ENCODE peak calls at places on chromosomes 3 and 15, in ten cellular contexts. One of them, this sample, is unnamed. For H3K36me3 and H3K4me1, the result is how much of the 10 kb centered on the place peaks cover.

GRCh38 chr3:194572131-194572789 is 61.0 kb downstream of the TMEM44 start:
- DNase-seq in transverse colon: peak
- DNase-seq in tibial nerve: peak
- DNase-seq in ovary: no peak
- DNase-seq in uterus: peak
- DNase-seq in H1: no peak
- DNase-seq in IMR-90: peak
- DNase-seq in body of pancreas: peak
- DNase-seq in prostate gland: no peak
- DNase-seq in gastrocnemius medialis: peak
- DNase-seq in this sample: peak

GRCh38 chr3:175956964-175957363 is 1097.8 kb downstream of the NAALADL2 start:
- DNase-seq in transverse colon: no peak
- DNase-seq in tibial nerve: no peak
- DNase-seq in ovary: no peak
- DNase-seq in uterus: no peak
- DNase-seq in H1: peak
- DNase-seq in IMR-90: peak
- DNase-seq in body of pancreas: no peak
- DNase-seq in prostate gland: no peak
- DNase-seq in gastrocnemius medialis: no peak
- DNase-seq in this sample: no peak

GRCh38 chr3:62046326-62046725 is 327.0 kb downstream of the FEZF2 start:
- DNase-seq in transverse colon: no peak
- DNase-seq in tibial nerve: no peak
- DNase-seq in ovary: no peak
- DNase-seq in uterus: no peak
- DNase-seq in H1: no peak
- DNase-seq in IMR-90: peak
- DNase-seq in body of pancreas: no peak
- DNase-seq in prostate gland: no peak
- DNase-seq in gastrocnemius medialis: no peak
- DNase-seq in this sample: no peak

GRCh38 chr3:28726840-28727239 is 378.2 kb upstream of the AZI2 start:
- DNase-seq in transverse colon: peak
- DNase-seq in tibial nerve: peak
- DNase-seq in ovary: no peak
- DNase-seq in uterus: no peak
- DNase-seq in H1: peak
- DNase-seq in IMR-90: no peak
- DNase-seq in body of pancreas: peak
- DNase-seq in prostate gland: no peak
- DNase-seq in gastrocnemius medialis: peak
- DNase-seq in this sample: peak

GRCh38 chr3:54123538-54124196 is 1.3 kb downstream of the CACNA2D3 start:
- DNase-seq in transverse colon: no peak
- DNase-seq in tibial nerve: no peak
- DNase-seq in ovary: no peak
- DNase-seq in uterus: no peak
- DNase-seq in H1: no peak
- DNase-seq in IMR-90: no peak
- DNase-seq in body of pancreas: no peak
- DNase-seq in prostate gland: no peak
- DNase-seq in gastrocnemius medialis: peak
- DNase-seq in this sample: no peak

GRCh38 chr15:60172147-60172546 is 168.0 kb downstream of the FOXB1 start:
- DNase-seq in transverse colon: no peak
- DNase-seq in tibial nerve: no peak
- DNase-seq in ovary: no peak
- DNase-seq in uterus: no peak
- DNase-seq in H1: no peak
- DNase-seq in IMR-90: no peak
- DNase-seq in body of pancreas: no peak
- DNase-seq in prostate gland: no peak
- DNase-seq in gastrocnemius medialis: no peak
- DNase-seq in this sample: no peak

GRCh38 chr15:38374024-38374423 is 79.9 kb upstream of the FAM98B start:
- DNase-seq in transverse colon: no peak
- DNase-seq in tibial nerve: no peak
- DNase-seq in ovary: no peak
- DNase-seq in uterus: no peak
- DNase-seq in H1: no peak
- DNase-seq in IMR-90: no peak
- DNase-seq in body of pancreas: no peak
- DNase-seq in prostate gland: no peak
- DNase-seq in gastrocnemius medialis: no peak
- DNase-seq in this sample: no peak

GRCh38 chr15:90529369-90530249 is at the start of gene CRTC3:
- DNase-seq in transverse colon: peak
- DNase-seq in tibial nerve: no peak
- DNase-seq in ovary: peak
- DNase-seq in uterus: peak
- DNase-seq in H1: peak
- DNase-seq in IMR-90: peak
- DNase-seq in body of pancreas: peak
- DNase-seq in prostate gland: peak
- DNase-seq in gastrocnemius medialis: peak
- DNase-seq in this sample: peak

GRCh38 chr3:20039765-20040475 is at the start of gene KAT2B:
- DNase-seq in transverse colon: peak
- DNase-seq in tibial nerve: peak
- DNase-seq in ovary: peak
- DNase-seq in uterus: peak
- DNase-seq in H1: peak
- DNase-seq in IMR-90: peak
- DNase-seq in body of pancreas: peak
- DNase-seq in prostate gland: peak
- DNase-seq in gastrocnemius medialis: peak
- DNase-seq in this sample: peak

GRCh38 chr15:48273047-48273446 is 58.2 kb upstream of the DUT start:
- DNase-seq in transverse colon: no peak
- DNase-seq in tibial nerve: no peak
- DNase-seq in ovary: no peak
- DNase-seq in uterus: no peak
- DNase-seq in H1: no peak
- DNase-seq in IMR-90: no peak
- DNase-seq in body of pancreas: no peak
- DNase-seq in prostate gland: no peak
- DNase-seq in gastrocnemius medialis: no peak
- DNase-seq in this sample: no peak

GRCh38 chr3:123378409-123378915 is 70.4 kb downstream of the ADCY5 start:
- DNase-seq in transverse colon: no peak
- DNase-seq in tibial nerve: no peak
- DNase-seq in ovary: no peak
- DNase-seq in uterus: no peak
- DNase-seq in H1: no peak
- DNase-seq in IMR-90: no peak
- DNase-seq in body of pancreas: no peak
- DNase-seq in prostate gland: no peak
- DNase-seq in gastrocnemius medialis: no peak
- DNase-seq in this sample: no peak

GRCh38 chr15:40536501-40536900 is 28.3 kb downstream of the CCDC32 start:
- DNase-seq in transverse colon: no peak
- DNase-seq in tibial nerve: no peak
- DNase-seq in ovary: peak
- DNase-seq in uterus: no peak
- DNase-seq in H1: no peak
- DNase-seq in IMR-90: peak
- DNase-seq in body of pancreas: no peak
- DNase-seq in prostate gland: no peak
- DNase-seq in gastrocnemius medialis: no peak
- DNase-seq in this sample: peak

GRCh38 chr15:43531018-43531667 is 13.7 kb downstream of the MAP1A start:
- DNase-seq in transverse colon: no peak
- DNase-seq in tibial nerve: no peak
- DNase-seq in ovary: no peak
- DNase-seq in uterus: no peak
- DNase-seq in H1: no peak
- DNase-seq in IMR-90: no peak
- DNase-seq in body of pancreas: no peak
- DNase-seq in prostate gland: no peak
- DNase-seq in gastrocnemius medialis: no peak
- DNase-seq in this sample: no peak

GRCh38 chr15:39188930-39189329 is 391.9 kb upstream of the THBS1 start:
- DNase-seq in transverse colon: no peak
- DNase-seq in tibial nerve: peak
- DNase-seq in ovary: no peak
- DNase-seq in uterus: no peak
- DNase-seq in H1: no peak
- DNase-seq in IMR-90: peak
- DNase-seq in body of pancreas: no peak
- DNase-seq in prostate gland: peak
- DNase-seq in gastrocnemius medialis: no peak
- DNase-seq in this sample: no peak

GRCh38 chr15:40481671-40482070 is 10.9 kb downstream of the CHST14 start:
- DNase-seq in transverse colon: no peak
- DNase-seq in tibial nerve: no peak
- DNase-seq in ovary: no peak
- DNase-seq in uterus: no peak
- DNase-seq in H1: no peak
- DNase-seq in IMR-90: no peak
- DNase-seq in body of pancreas: no peak
- DNase-seq in prostate gland: no peak
- DNase-seq in gastrocnemius medialis: no peak
- DNase-seq in this sample: no peak

GRCh38 chr15:42421376-42421775 is 62.1 kb downstream of the CAPN3 start:
- DNase-seq in transverse colon: no peak
- DNase-seq in tibial nerve: no peak
- DNase-seq in ovary: no peak
- DNase-seq in uterus: no peak
- DNase-seq in H1: no peak
- DNase-seq in IMR-90: no peak
- DNase-seq in body of pancreas: no peak
- DNase-seq in prostate gland: no peak
- DNase-seq in gastrocnemius medialis: peak
- DNase-seq in this sample: no peak
- H3K36me3 ChIP-seq in transverse colon: half or more
- H3K36me3 ChIP-seq in tibial nerve: under half
- H3K36me3 ChIP-seq in ovary: under half
- H3K36me3 ChIP-seq in uterus: under half
- H3K36me3 ChIP-seq in H1: under half
- H3K36me3 ChIP-seq in IMR-90: under half
- H3K36me3 ChIP-seq in body of pancreas: under half
- H3K36me3 ChIP-seq in prostate gland: under half
- H3K36me3 ChIP-seq in gastrocnemius medialis: half or more
- H3K36me3 ChIP-seq in this sample: under half

DNA sequence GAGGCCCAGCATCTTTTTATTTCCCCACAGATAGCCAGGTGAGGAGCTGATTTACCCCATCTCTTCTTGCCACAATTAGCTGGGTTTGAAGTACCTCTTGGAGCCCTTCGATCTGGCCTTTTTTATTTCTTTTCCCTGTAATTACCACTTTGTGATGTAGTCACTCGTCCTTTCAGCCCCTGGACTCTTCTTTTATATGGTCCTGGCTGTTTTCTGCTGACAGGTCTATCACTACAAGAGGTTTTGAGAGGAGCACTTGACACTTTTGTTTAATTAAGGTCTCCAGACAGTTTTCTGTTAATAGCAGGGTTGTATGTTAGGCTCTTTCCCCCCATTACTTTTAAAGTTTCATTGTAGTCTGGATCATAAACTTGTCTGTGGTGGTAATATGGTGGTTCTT is 11.8 kb downstream of the ATXN7 start:
- DNase-seq in transverse colon: no peak
- DNase-seq in tibial nerve: no peak
- DNase-seq in ovary: no peak
- DNase-seq in uterus: no peak
- DNase-seq in H1: no peak
- DNase-seq in IMR-90: no peak
- DNase-seq in body of pancreas: no peak
- DNase-seq in prostate gland: no peak
- DNase-seq in gastrocnemius medialis: no peak
- DNase-seq in this sample: no peak
- H3K4me1 ChIP-seq in transverse colon: under half
- H3K4me1 ChIP-seq in tibial nerve: under half
- H3K4me1 ChIP-seq in ovary: under half
- H3K4me1 ChIP-seq in uterus: under half
- H3K4me1 ChIP-seq in H1: under half
- H3K4me1 ChIP-seq in IMR-90: under half
- H3K4me1 ChIP-seq in body of pancreas: under half
- H3K4me1 ChIP-seq in prostate gland: under half
- H3K4me1 ChIP-seq in gastrocnemius medialis: half or more
- H3K4me1 ChIP-seq in this sample: under half

GRCh38 chr3:52535411-52536111 is 844 bp upstream of the UQCC5 start:
- DNase-seq in transverse colon: no peak
- DNase-seq in tibial nerve: no peak
- DNase-seq in ovary: peak
- DNase-seq in uterus: peak
- DNase-seq in H1: no peak
- DNase-seq in IMR-90: no peak
- DNase-seq in body of pancreas: no peak
- DNase-seq in prostate gland: no peak
- DNase-seq in gastrocnemius medialis: no peak
- DNase-seq in this sample: no peak

GRCh38 chr3:52537165-52537635 is 795 bp downstream of the UQCC5 start:
- DNase-seq in transverse colon: no peak
- DNase-seq in tibial nerve: no peak
- DNase-seq in ovary: no peak
- DNase-seq in uterus: no peak
- DNase-seq in H1: no peak
- DNase-seq in IMR-90: no peak
- DNase-seq in body of pancreas: no peak
- DNase-seq in prostate gland: no peak
- DNase-seq in gastrocnemius medialis: no peak
- DNase-seq in this sample: peak

GRCh38 chr3:52537726-52538421 is 1.5 kb downstream of the UQCC5 start:
- DNase-seq in transverse colon: no peak
- DNase-seq in tibial nerve: no peak
- DNase-seq in ovary: no peak
- DNase-seq in uterus: no peak
- DNase-seq in H1: peak
- DNase-seq in IMR-90: no peak
- DNase-seq in body of pancreas: no peak
- DNase-seq in prostate gland: no peak
- DNase-seq in gastrocnemius medialis: no peak
- DNase-seq in this sample: peak

GRCh38 chr3:52536112-52536368 is 365 bp upstream of the UQCC5 start:
- DNase-seq in transverse colon: no peak
- DNase-seq in tibial nerve: no peak
- DNase-seq in ovary: no peak
- DNase-seq in uterus: no peak
- DNase-seq in H1: no peak
- DNase-seq in IMR-90: no peak
- DNase-seq in body of pancreas: no peak
- DNase-seq in prostate gland: no peak
- DNase-seq in gastrocnemius medialis: no peak
- DNase-seq in this sample: no peak

GRCh38 chr3:52536369-52537164 is at the start of gene UQCC5:
- DNase-seq in transverse colon: peak
- DNase-seq in tibial nerve: peak
- DNase-seq in ovary: peak
- DNase-seq in uterus: peak
- DNase-seq in H1: peak
- DNase-seq in IMR-90: peak
- DNase-seq in body of pancreas: peak
- DNase-seq in prostate gland: peak
- DNase-seq in gastrocnemius medialis: peak
- DNase-seq in this sample: peak
- TF ChIP-seq POLR2A in transverse colon: peak
- TF ChIP-seq POLR2A in tibial nerve: peak
- TF ChIP-seq POLR2A in ovary: peak
- TF ChIP-seq POLR2A in uterus: peak
- TF ChIP-seq POLR2A in H1: peak
- TF ChIP-seq POLR2A in IMR-90: peak
- TF ChIP-seq POLR2A in body of pancreas: peak
- TF ChIP-seq POLR2A in prostate gland: peak
- TF ChIP-seq POLR2A in gastrocnemius medialis: peak
- TF ChIP-seq POLR2A in this sample: peak

GRCh38 chr3:64623125-64623524 is 64.7 kb downstream of the ADAMTS9 start:
- DNase-seq in transverse colon: no peak
- DNase-seq in tibial nerve: no peak
- DNase-seq in ovary: no peak
- DNase-seq in uterus: no peak
- DNase-seq in H1: no peak
- DNase-seq in IMR-90: no peak
- DNase-seq in body of pancreas: no peak
- DNase-seq in prostate gland: no peak
- DNase-seq in gastrocnemius medialis: no peak
- DNase-seq in this sample: no peak
- H3K36me3 ChIP-seq in transverse colon: under half
- H3K36me3 ChIP-seq in tibial nerve: under half
- H3K36me3 ChIP-seq in ovary: under half
- H3K36me3 ChIP-seq in uterus: under half
- H3K36me3 ChIP-seq in H1: under half
- H3K36me3 ChIP-seq in IMR-90: under half
- H3K36me3 ChIP-seq in body of pancreas: under half
- H3K36me3 ChIP-seq in prostate gland: under half
- H3K36me3 ChIP-seq in gastrocnemius medialis: under half
- H3K36me3 ChIP-seq in this sample: under half

This sample was measured in adrenal gland.